ENCODE peak calls at places on chromosomes 2 and 18, in eight cellular contexts. H is midbrain; N is neural crest cell; A is NCI-H2029; O is CD8-positive, alpha-beta memory T cell; T is hippocampal formation; V is fibroblast of the aortic adventitia; Q is T-cell. X is an unnamed sample.

GRCh38 chr2:237144516-237144915 is 58.8 kb downstream of the COPS8 start:
- DNase-seq in N (no peak), T (no peak), H (no peak), Q (no peak), O (no peak), A (no peak), V (no peak), X (no peak)

GRCh38 chr2:182055993-182056392 is 70.3 kb downstream of the PPP1R1C start:
- DNase-seq in V (no peak), O (no peak), H (no peak), T (no peak), A (no peak), Q (no peak), N (no peak), X (no peak)

GRCh38 chr2:85806358-85807118 is 52.7 kb downstream of the ATOH8 start:
- DNase-seq in O (no peak), V (peak), Q (no peak), N (no peak), A (no peak), H (no peak), T (no peak), X (no peak)

GRCh38 chr2:231602874-231603467 is 10.3 kb downstream of the TEX44 start:
- DNase-seq in Q (no peak), H (no peak), O (no peak), N (no peak), T (no peak), A (no peak), V (no peak), X (no peak)

GRCh38 chr2:7510353-7510752 is 593.1 kb downstream of the RNF144A start:
- DNase-seq in O (no peak), A (no peak), N (no peak), H (no peak), V (peak), Q (no peak), T (no peak), X (no peak)

GRCh38 chr18:62187543-62188378 is 706 bp downstream of the RELCH start:
- DNase-seq in O (peak), Q (no peak), H (no peak), N (no peak), A (no peak), T (no peak), V (peak), X (peak)

GRCh38 chr2:26570083-26570430 is 71.1 kb downstream of the CIB4 start:
- DNase-seq in T (no peak), N (no peak), H (no peak), O (no peak), V (no peak), A (no peak), Q (no peak), X (no peak)

GRCh38 chr2:210663574-210663973 is 107.2 kb downstream of the CPS1 start:
- DNase-seq in T (peak), A (no peak), N (no peak), V (peak), Q (no peak), O (no peak), H (peak), X (no peak)

GRCh38 chr2:20106746-20107145 is 55.3 kb upstream of the LAPTM4A start:
- DNase-seq in A (peak), V (no peak), T (no peak), O (no peak), H (no peak), Q (no peak), N (peak), X (no peak)

GRCh38 chr2:85401844-85402243 is 8.3 kb downstream of the CAPG start:
- DNase-seq in V (no peak), O (peak), H (no peak), Q (no peak), T (no peak), N (no peak), A (no peak), X (no peak)

GRCh38 chr2:75551434-75551833 is 9.3 kb downstream of the EVA1A start:
- DNase-seq in T (no peak), O (no peak), H (no peak), N (no peak), Q (no peak), V (no peak), A (no peak), X (no peak)

GRCh38 chr2:218897394-218898108 is 16.9 kb downstream of the WNT10A start:
- DNase-seq in Q (no peak), V (no peak), T (no peak), O (no peak), N (no peak), H (no peak), A (no peak), X (no peak)

GRCh38 chr18:75612491-75612890 is 185.0 kb upstream of the SMIM21 start:
- DNase-seq in H (no peak), T (no peak), Q (no peak), N (no peak), V (no peak), O (no peak), A (no peak), X (no peak)

GRCh38 chr18:1014496-1014895 is 109.8 kb downstream of the ADCYAP1 start:
- DNase-seq in A (no peak), V (peak), N (no peak), Q (no peak), H (no peak), O (no peak), T (no peak), X (no peak)

GRCh38 chr18:7617738-7618422 is 50.8 kb downstream of the PTPRM start:
- DNase-seq in A (no peak), Q (no peak), N (no peak), H (no peak), T (no peak), V (peak), O (no peak), X (no peak)

GRCh38 chr2:239688098-239688497 is 287.3 kb upstream of the HDAC4 start:
- DNase-seq in O (no peak), T (no peak), Q (no peak), V (no peak), A (no peak), H (no peak), N (no peak), X (no peak)

GRCh38 chr18:12287684-12288405 is 20.2 kb upstream of the TUBB6 start:
- DNase-seq in N (no peak), Q (no peak), A (no peak), T (no peak), V (peak), O (no peak), H (no peak), X (no peak)

GRCh38 chr2:3200420-3200939 is 177.1 kb downstream of the EIPR1 start:
- DNase-seq in A (no peak), T (no peak), Q (no peak), H (no peak), N (no peak), O (no peak), V (no peak), X (no peak)

GRCh38 chr2:216351172-216351925 is 20.9 kb downstream of the MARCHF4 start:
- DNase-seq in V (peak), A (no peak), H (no peak), T (no peak), Q (no peak), O (no peak), N (no peak), X (no peak)

GRCh38 chr2:232815569-232815968 is 39.2 kb upstream of the KCNJ13 start:
- DNase-seq in V (no peak), H (no peak), A (no peak), N (no peak), Q (no peak), O (no peak), T (no peak), X (no peak)

GRCh38 chr2:45180033-45180746 is 170.9 kb upstream of the SIX2 start:
- DNase-seq in A (no peak), O (no peak), H (no peak), T (no peak), V (peak), N (no peak), Q (no peak), X (no peak)

GRCh38 chr2:164920430-164920829 is 34.9 kb downstream of the SLC38A11 start:
- DNase-seq in T (no peak), V (peak), N (no peak), A (peak), H (no peak), O (no peak), Q (no peak), X (no peak)

GRCh38 chr18:48171490-48172188 is 237.5 kb downstream of the ZBTB7C start:
- DNase-seq in N (no peak), V (no peak), T (no peak), O (no peak), Q (no peak), H (no peak), A (no peak), X (no peak)

GRCh38 chr18:76558881-76559667 is 64.0 kb upstream of the ZNF516 start:
- DNase-seq in H (no peak), V (no peak), A (no peak), O (no peak), N (no peak), Q (no peak), T (no peak), X (no peak)

GRCh38 chr2:200408428-200409311 is 101.2 kb downstream of the KCTD18 start:
- DNase-seq in V (peak), H (no peak), T (no peak), O (no peak), N (no peak), A (no peak), Q (no peak), X (no peak)

GRCh38 chr2:21423854-21424253 is 300.1 kb downstream of the TDRD15 start:
- DNase-seq in Q (no peak), N (no peak), A (no peak), O (no peak), V (no peak), T (no peak), H (no peak), X (no peak)

GRCh38 chr2:23801396-23801795 is 125.5 kb downstream of the ATAD2B start:
- DNase-seq in A (no peak), T (no peak), N (no peak), O (no peak), Q (no peak), V (peak), H (no peak), X (no peak)

GRCh38 chr2:74391580-74392448 is 11.7 kb upstream of the DCTN1 start:
- DNase-seq in A (peak), O (peak), N (peak), H (peak), Q (peak), T (peak), V (peak), X (peak)

GRCh38 chr18:36688020-36688965 is 140.5 kb downstream of the TPGS2 start:
- DNase-seq in N (peak), A (peak), Q (no peak), O (no peak), V (peak), H (peak), T (peak), X (peak)

GRCh38 chr2:70596293-70596692 is 42.7 kb upstream of the TGFA start:
- DNase-seq in T (no peak), H (no peak), A (no peak), N (no peak), V (no peak), Q (no peak), O (no peak), X (no peak)

GRCh38 chr2:127098711-127099110 is 8.2 kb downstream of the BIN1 start:
- DNase-seq in V (no peak), N (no peak), O (peak), Q (no peak), A (no peak), T (no peak), H (no peak), X (no peak)

GRCh38 chr2:205720451-205720902 is 38.2 kb downstream of the NRP2 start:
- DNase-seq in T (no peak), O (no peak), Q (no peak), A (no peak), H (no peak), V (no peak), N (no peak), X (no peak)

X was measured in effector memory CD4-positive, alpha-beta T cell.